ENCODE peak calls at places on chromosomes 12 and 14, in eight cellular contexts. One of them, this sample, is unnamed.

GRCh38 chr12:27537855-27538675 is 14.1 kb downstream of the PPFIBP1 start:
- DNase-seq in HepG2: no peak
- DNase-seq in heart right ventricle: no peak
- DNase-seq in IMR-90: no peak
- DNase-seq in pancreas: no peak
- DNase-seq in breast epithelium: no peak
- DNase-seq in brain microvascular endothelial cell: no peak
- DNase-seq in coronary artery: no peak
- DNase-seq in this sample: no peak

GRCh38 chr14:90381999-90382451 is 14.8 kb upstream of the CALM1 start:
- DNase-seq in HepG2: peak; percentile 55
- DNase-seq in heart right ventricle: peak; percentile 29
- DNase-seq in IMR-90: no peak
- DNase-seq in pancreas: peak; percentile 86
- DNase-seq in breast epithelium: peak; percentile 58
- DNase-seq in brain microvascular endothelial cell: no peak
- DNase-seq in coronary artery: no peak
- DNase-seq in this sample: no peak

GRCh38 chr12:40149673-40150260 is 43.9 kb upstream of the SLC2A13 start:
- DNase-seq in HepG2: no peak
- DNase-seq in heart right ventricle: no peak
- DNase-seq in IMR-90: no peak
- DNase-seq in pancreas: no peak
- DNase-seq in breast epithelium: no peak
- DNase-seq in brain microvascular endothelial cell: no peak
- DNase-seq in coronary artery: no peak
- DNase-seq in this sample: no peak

GRCh38 chr12:79686171-79686570 is 4.6 kb downstream of the PAWR start:
- DNase-seq in HepG2: no peak
- DNase-seq in heart right ventricle: no peak
- DNase-seq in IMR-90: no peak
- DNase-seq in pancreas: no peak
- DNase-seq in breast epithelium: no peak
- DNase-seq in brain microvascular endothelial cell: no peak
- DNase-seq in coronary artery: no peak
- DNase-seq in this sample: no peak

GRCh38 chr14:23009939-23010718 is at the start of gene C14orf93:
- DNase-seq in HepG2: peak; percentile 69
- DNase-seq in heart right ventricle: peak; percentile 86
- DNase-seq in IMR-90: peak; percentile 48
- DNase-seq in pancreas: peak; percentile 90
- DNase-seq in breast epithelium: peak; percentile 70
- DNase-seq in brain microvascular endothelial cell: peak; percentile 57
- DNase-seq in coronary artery: peak; percentile 85
- DNase-seq in this sample: peak; percentile 57

GRCh38 chr12:108816652-108817335 is 40.6 kb downstream of the SSH1 start:
- DNase-seq in HepG2: no peak
- DNase-seq in heart right ventricle: no peak
- DNase-seq in IMR-90: no peak
- DNase-seq in pancreas: no peak
- DNase-seq in breast epithelium: no peak
- DNase-seq in brain microvascular endothelial cell: no peak
- DNase-seq in coronary artery: no peak
- DNase-seq in this sample: no peak

GRCh38 chr14:50060871-50061663 is 55.3 kb downstream of the VCPKMT start:
- DNase-seq in HepG2: peak; percentile 89
- DNase-seq in heart right ventricle: peak; percentile 67
- DNase-seq in IMR-90: peak; percentile 95
- DNase-seq in pancreas: no peak
- DNase-seq in breast epithelium: peak; percentile 73
- DNase-seq in brain microvascular endothelial cell: peak; percentile 93
- DNase-seq in coronary artery: peak; percentile 84
- DNase-seq in this sample: peak; percentile 95

GRCh38 chr14:91614187-91614586 is 104.1 kb upstream of the PPP4R3A start:
- DNase-seq in HepG2: no peak
- DNase-seq in heart right ventricle: no peak
- DNase-seq in IMR-90: peak; percentile 6
- DNase-seq in pancreas: no peak
- DNase-seq in breast epithelium: no peak
- DNase-seq in brain microvascular endothelial cell: peak; percentile 12
- DNase-seq in coronary artery: no peak
- DNase-seq in this sample: no peak

GRCh38 chr12:94795053-94795452 is 144.7 kb upstream of the TMCC3 start:
- DNase-seq in HepG2: no peak
- DNase-seq in heart right ventricle: no peak
- DNase-seq in IMR-90: no peak
- DNase-seq in pancreas: no peak
- DNase-seq in breast epithelium: no peak
- DNase-seq in brain microvascular endothelial cell: no peak
- DNase-seq in coronary artery: no peak
- DNase-seq in this sample: no peak

GRCh38 chr14:55744321-55744720 is 164.3 kb downstream of the KTN1 start:
- DNase-seq in HepG2: no peak
- DNase-seq in heart right ventricle: no peak
- DNase-seq in IMR-90: no peak
- DNase-seq in pancreas: no peak
- DNase-seq in breast epithelium: no peak
- DNase-seq in brain microvascular endothelial cell: no peak
- DNase-seq in coronary artery: no peak
- DNase-seq in this sample: no peak

GRCh38 chr14:104390221-104390931 is 189.2 kb upstream of the C14orf180 start:
- DNase-seq in HepG2: no peak
- DNase-seq in heart right ventricle: no peak
- DNase-seq in IMR-90: no peak
- DNase-seq in pancreas: no peak
- DNase-seq in breast epithelium: peak; percentile 4
- DNase-seq in brain microvascular endothelial cell: no peak
- DNase-seq in coronary artery: peak; percentile 41
- DNase-seq in this sample: no peak

GRCh38 chr12:104347374-104348075 is 44.0 kb downstream of the EID3 start:
- DNase-seq in HepG2: no peak
- DNase-seq in heart right ventricle: no peak
- DNase-seq in IMR-90: peak; percentile 54
- DNase-seq in pancreas: no peak
- DNase-seq in breast epithelium: no peak
- DNase-seq in brain microvascular endothelial cell: peak; percentile 39
- DNase-seq in coronary artery: no peak
- DNase-seq in this sample: peak; percentile 19

GRCh38 chr12:5977556-5977955 is 32.5 kb upstream of the ANO2 start:
- DNase-seq in HepG2: no peak
- DNase-seq in heart right ventricle: no peak
- DNase-seq in IMR-90: no peak
- DNase-seq in pancreas: no peak
- DNase-seq in breast epithelium: no peak
- DNase-seq in brain microvascular endothelial cell: no peak
- DNase-seq in coronary artery: no peak
- DNase-seq in this sample: no peak

GRCh38 chr14:71348817-71349216 is 441.6 kb downstream of the PCNX1 start:
- DNase-seq in HepG2: no peak
- DNase-seq in heart right ventricle: no peak
- DNase-seq in IMR-90: no peak
- DNase-seq in pancreas: no peak
- DNase-seq in breast epithelium: no peak
- DNase-seq in brain microvascular endothelial cell: no peak
- DNase-seq in coronary artery: no peak
- DNase-seq in this sample: no peak

GRCh38 chr14:43729149-43729548 is 777.9 kb downstream of the FSCB start:
- DNase-seq in HepG2: peak; percentile 1
- DNase-seq in heart right ventricle: no peak
- DNase-seq in IMR-90: no peak
- DNase-seq in pancreas: no peak
- DNase-seq in breast epithelium: no peak
- DNase-seq in brain microvascular endothelial cell: no peak
- DNase-seq in coronary artery: no peak
- DNase-seq in this sample: no peak

GRCh38 chr12:113162102-113163029 is 12.8 kb downstream of the CFAP73 start:
- DNase-seq in HepG2: no peak
- DNase-seq in heart right ventricle: no peak
- DNase-seq in IMR-90: peak; percentile 50
- DNase-seq in pancreas: no peak
- DNase-seq in breast epithelium: no peak
- DNase-seq in brain microvascular endothelial cell: peak; percentile 36
- DNase-seq in coronary artery: no peak
- DNase-seq in this sample: peak; percentile 52

GRCh38 chr12:49301759-49302158 is 6.8 kb downstream of the PRPH start:
- DNase-seq in HepG2: no peak
- DNase-seq in heart right ventricle: no peak
- DNase-seq in IMR-90: no peak
- DNase-seq in pancreas: no peak
- DNase-seq in breast epithelium: no peak
- DNase-seq in brain microvascular endothelial cell: no peak
- DNase-seq in coronary artery: no peak
- DNase-seq in this sample: no peak

DNA sequence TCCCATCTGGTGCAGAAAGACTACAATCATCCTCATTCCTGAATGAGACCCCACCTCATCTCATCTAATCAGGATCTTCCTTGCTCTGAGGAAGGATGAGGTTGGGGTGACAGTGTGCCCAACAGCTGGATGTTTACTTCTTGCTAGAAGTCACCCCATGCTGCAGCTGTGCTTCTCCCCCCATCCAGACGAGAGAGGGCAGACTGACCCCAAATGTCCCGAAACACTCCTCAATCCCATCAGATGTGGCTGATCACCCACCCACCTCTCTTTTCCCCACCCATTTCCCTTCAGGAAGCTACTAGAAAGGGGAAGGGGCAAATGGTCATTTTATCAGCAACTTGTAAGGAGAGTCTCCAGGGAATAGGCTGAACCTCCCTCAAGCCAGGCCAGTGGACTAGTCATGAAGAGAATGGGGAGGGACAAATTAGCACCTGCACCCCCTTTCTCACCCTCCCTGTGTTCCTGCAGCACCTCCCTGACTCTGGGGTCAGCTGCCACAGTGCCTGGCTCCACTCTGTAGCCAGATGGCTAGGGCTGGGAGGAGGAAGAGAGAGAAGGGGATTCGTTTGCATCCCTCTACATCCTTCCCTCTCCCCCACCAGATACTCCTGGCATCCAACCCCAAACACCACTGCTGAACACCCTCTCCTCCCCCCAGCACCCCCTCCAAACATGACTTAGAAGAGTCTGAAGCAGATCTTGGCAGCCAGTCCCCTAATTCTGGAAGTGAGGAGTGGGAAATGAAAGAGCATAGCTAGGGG is 2.8 kb upstream of the BAZ2A start:
- DNase-seq in HepG2: no peak
- DNase-seq in heart right ventricle: no peak
- DNase-seq in IMR-90: no peak
- DNase-seq in pancreas: no peak
- DNase-seq in breast epithelium: no peak
- DNase-seq in brain microvascular endothelial cell: no peak
- DNase-seq in coronary artery: no peak
- DNase-seq in this sample: no peak
- H3K4me3 ChIP-seq in HepG2: peak overlapping the region; percentile 4
- H3K4me3 ChIP-seq in heart right ventricle: peak overlapping the region; percentile 72
- H3K4me3 ChIP-seq in IMR-90: no peak overlapping the region
- H3K4me3 ChIP-seq in pancreas: no peak overlapping the region
- H3K4me3 ChIP-seq in breast epithelium: peak overlapping the region; percentile 83
- H3K4me3 ChIP-seq in brain microvascular endothelial cell: peak overlapping the region; percentile 9
- H3K4me3 ChIP-seq in coronary artery: peak overlapping the region; percentile 96
- H3K4me3 ChIP-seq in this sample: no peak overlapping the region

DNA sequence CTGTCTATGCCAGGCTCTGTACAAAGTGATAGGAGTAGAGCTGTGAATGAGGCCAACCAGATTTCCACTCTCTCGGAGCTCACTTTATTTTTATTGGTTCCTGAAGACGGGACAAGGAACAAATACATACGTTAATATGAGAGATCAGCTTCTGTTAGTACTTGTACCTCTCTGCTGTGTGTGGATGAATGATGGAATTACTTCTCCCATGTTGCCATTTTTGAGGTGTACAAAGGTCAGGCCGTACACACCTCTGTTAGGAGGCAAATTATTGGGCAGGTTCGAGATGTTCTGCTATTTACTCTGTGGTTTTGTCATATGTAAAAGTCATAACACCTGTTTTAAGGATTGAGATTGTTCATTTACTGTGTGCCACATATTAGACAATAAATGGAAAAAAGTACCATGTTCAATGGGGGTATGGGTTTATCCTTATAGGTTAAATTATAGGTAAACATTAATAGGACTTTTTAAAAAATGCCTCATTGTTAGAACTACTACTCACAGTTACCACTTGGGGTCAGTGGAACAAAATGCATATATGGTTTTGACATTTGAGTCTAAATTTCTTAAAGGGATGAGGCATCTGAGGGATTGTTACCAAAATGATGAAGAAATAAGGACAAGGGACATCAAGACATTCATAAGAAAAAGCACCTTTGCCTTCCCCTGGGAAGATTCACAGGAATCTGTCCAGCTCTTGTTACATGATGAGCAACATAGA is 26.9 kb downstream of the WBP11 start:
- DNase-seq in HepG2: no peak
- DNase-seq in heart right ventricle: no peak
- DNase-seq in IMR-90: peak; percentile 29
- DNase-seq in pancreas: no peak
- DNase-seq in breast epithelium: no peak
- DNase-seq in brain microvascular endothelial cell: no peak
- DNase-seq in coronary artery: no peak
- DNase-seq in this sample: no peak
- TF ChIP-seq CTCF in HepG2: peak; percentile 28
- TF ChIP-seq CTCF in heart right ventricle: peak; percentile 12
- TF ChIP-seq CTCF in IMR-90: peak; percentile 34
- TF ChIP-seq CTCF in pancreas: no peak
- TF ChIP-seq CTCF in breast epithelium: no peak
- TF ChIP-seq CTCF in brain microvascular endothelial cell: peak; percentile 7
- TF ChIP-seq CTCF in coronary artery: no peak
- TF ChIP-seq CTCF in this sample: peak; percentile 18

DNA sequence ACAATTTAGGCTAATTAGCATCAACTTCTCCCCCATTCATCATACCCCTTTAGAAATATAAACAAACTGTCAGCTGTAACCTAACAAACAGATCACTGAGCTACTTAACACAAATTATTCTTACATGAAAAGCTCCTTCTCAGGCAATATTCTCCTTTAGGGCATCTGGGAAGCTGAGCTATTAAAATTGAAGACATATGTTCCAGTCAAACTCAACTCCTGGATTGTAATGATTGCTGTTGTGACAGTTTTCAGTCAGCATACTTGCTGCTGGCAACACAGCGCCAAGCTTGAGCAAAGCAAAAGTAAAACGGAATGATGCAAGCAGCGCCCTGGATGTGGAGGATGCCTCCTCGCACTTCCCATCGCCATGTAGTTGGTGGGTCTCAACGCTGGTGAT is 82.4 kb downstream of the SLC25A21 start:
- DNase-seq in HepG2: no peak
- DNase-seq in heart right ventricle: no peak
- DNase-seq in IMR-90: no peak
- DNase-seq in pancreas: no peak
- DNase-seq in breast epithelium: no peak
- DNase-seq in brain microvascular endothelial cell: no peak
- DNase-seq in coronary artery: no peak
- DNase-seq in this sample: no peak
- H3K4me3 ChIP-seq in HepG2: no peak overlapping the region
- H3K4me3 ChIP-seq in heart right ventricle: no peak overlapping the region
- H3K4me3 ChIP-seq in IMR-90: no peak overlapping the region
- H3K4me3 ChIP-seq in pancreas: no peak overlapping the region
- H3K4me3 ChIP-seq in breast epithelium: no peak overlapping the region
- H3K4me3 ChIP-seq in brain microvascular endothelial cell: no peak overlapping the region
- H3K4me3 ChIP-seq in coronary artery: no peak overlapping the region
- H3K4me3 ChIP-seq in this sample: no peak overlapping the region

DNA sequence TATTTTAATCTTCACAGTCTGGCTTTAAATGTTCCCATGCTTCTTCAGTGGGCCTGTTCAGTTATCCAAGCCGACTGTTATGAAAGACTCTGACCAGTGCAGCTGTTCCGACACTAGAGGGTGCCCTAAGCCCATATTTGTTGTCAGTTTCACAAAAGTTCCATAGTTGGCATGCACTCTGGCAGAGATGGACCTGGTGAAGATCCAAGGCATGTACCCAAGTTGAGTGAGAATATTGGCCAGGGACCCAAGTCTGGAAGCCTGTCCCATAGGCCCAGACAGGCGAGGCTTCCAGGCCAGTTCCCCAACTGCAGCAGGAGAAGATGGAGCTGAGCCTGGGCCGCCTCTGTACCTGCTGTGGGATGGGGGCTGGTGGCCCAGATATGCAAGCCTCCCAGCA is 27.4 kb upstream of the GUCY2C start:
- DNase-seq in HepG2: peak; percentile 54
- DNase-seq in heart right ventricle: peak; percentile 58
- DNase-seq in IMR-90: peak; percentile 58
- DNase-seq in pancreas: peak; percentile 58
- DNase-seq in breast epithelium: no peak
- DNase-seq in brain microvascular endothelial cell: peak; percentile 57
- DNase-seq in coronary artery: peak; percentile 71
- DNase-seq in this sample: peak; percentile 28
- TF ChIP-seq CTCF in HepG2: peak; percentile 92
- TF ChIP-seq CTCF in heart right ventricle: peak; percentile 76
- TF ChIP-seq CTCF in IMR-90: peak; percentile 74
- TF ChIP-seq CTCF in pancreas: peak; percentile 2
- TF ChIP-seq CTCF in breast epithelium: peak; percentile 51
- TF ChIP-seq CTCF in brain microvascular endothelial cell: peak; percentile 75
- TF ChIP-seq CTCF in coronary artery: no peak
- TF ChIP-seq CTCF in this sample: peak; percentile 66